ENCODE peak calls at places on chromosomes 12 and 14, in six cellular contexts. One of them, this sample, is unnamed.

GRCh38 chr12:46133751-46134150 is 135.1 kb downstream of the SLC38A1 start:
- DNase-seq in NCI-H1436: no peak
- DNase-seq in left ventricle myocardium inferior: no peak
- DNase-seq in AG08395: no peak
- DNase-seq in heart left ventricle: no peak
- DNase-seq in stimulated activated CD8-positive, alpha-beta memory T cell treated with anti-CD3 and anti-CD28 coated beads, Interleukin-2, amount 100 ng/mL, for 48 hours: no peak
- DNase-seq in this sample: no peak

GRCh38 chr14:103058209-103059055 is 1.1 kb upstream of the CDC42BPB start:
- DNase-seq in NCI-H1436: no peak
- DNase-seq in left ventricle myocardium inferior: no peak
- DNase-seq in AG08395: peak
- DNase-seq in heart left ventricle: no peak
- DNase-seq in stimulated activated CD8-positive, alpha-beta memory T cell treated with anti-CD3 and anti-CD28 coated beads, Interleukin-2, amount 100 ng/mL, for 48 hours: no peak
- DNase-seq in this sample: no peak

GRCh38 chr12:88258396-88258795 is 116.3 kb downstream of the TMTC3 start:
- DNase-seq in NCI-H1436: no peak
- DNase-seq in left ventricle myocardium inferior: no peak
- DNase-seq in AG08395: peak
- DNase-seq in heart left ventricle: no peak
- DNase-seq in stimulated activated CD8-positive, alpha-beta memory T cell treated with anti-CD3 and anti-CD28 coated beads, Interleukin-2, amount 100 ng/mL, for 48 hours: no peak
- DNase-seq in this sample: no peak

GRCh38 chr14:81516941-81517797 is 16.5 kb downstream of the SEL1L start:
- DNase-seq in NCI-H1436: no peak
- DNase-seq in left ventricle myocardium inferior: no peak
- DNase-seq in AG08395: peak
- DNase-seq in heart left ventricle: no peak
- DNase-seq in stimulated activated CD8-positive, alpha-beta memory T cell treated with anti-CD3 and anti-CD28 coated beads, Interleukin-2, amount 100 ng/mL, for 48 hours: no peak
- DNase-seq in this sample: no peak

GRCh38 chr12:20101046-20101445 is 267.3 kb upstream of the PDE3A start:
- DNase-seq in NCI-H1436: no peak
- DNase-seq in left ventricle myocardium inferior: peak
- DNase-seq in AG08395: no peak
- DNase-seq in heart left ventricle: peak
- DNase-seq in stimulated activated CD8-positive, alpha-beta memory T cell treated with anti-CD3 and anti-CD28 coated beads, Interleukin-2, amount 100 ng/mL, for 48 hours: no peak
- DNase-seq in this sample: no peak

GRCh38 chr12:9813821-9814798 is 13.2 kb upstream of the KLRF1 start:
- DNase-seq in NCI-H1436: no peak
- DNase-seq in left ventricle myocardium inferior: peak
- DNase-seq in AG08395: peak
- DNase-seq in heart left ventricle: peak
- DNase-seq in stimulated activated CD8-positive, alpha-beta memory T cell treated with anti-CD3 and anti-CD28 coated beads, Interleukin-2, amount 100 ng/mL, for 48 hours: peak
- DNase-seq in this sample: peak

GRCh38 chr12:18567787-18568186 is 170.0 kb downstream of the PLCZ1 start:
- DNase-seq in NCI-H1436: no peak
- DNase-seq in left ventricle myocardium inferior: no peak
- DNase-seq in AG08395: no peak
- DNase-seq in heart left ventricle: peak
- DNase-seq in stimulated activated CD8-positive, alpha-beta memory T cell treated with anti-CD3 and anti-CD28 coated beads, Interleukin-2, amount 100 ng/mL, for 48 hours: no peak
- DNase-seq in this sample: no peak

GRCh38 chr14:35766700-35767082 is 42.4 kb downstream of the RALGAPA1 start:
- DNase-seq in NCI-H1436: no peak
- DNase-seq in left ventricle myocardium inferior: no peak
- DNase-seq in AG08395: no peak
- DNase-seq in heart left ventricle: no peak
- DNase-seq in stimulated activated CD8-positive, alpha-beta memory T cell treated with anti-CD3 and anti-CD28 coated beads, Interleukin-2, amount 100 ng/mL, for 48 hours: no peak
- DNase-seq in this sample: no peak

GRCh38 chr12:76719171-76719631 is 44.7 kb upstream of the ZDHHC17 start:
- DNase-seq in NCI-H1436: no peak
- DNase-seq in left ventricle myocardium inferior: no peak
- DNase-seq in AG08395: peak
- DNase-seq in heart left ventricle: no peak
- DNase-seq in stimulated activated CD8-positive, alpha-beta memory T cell treated with anti-CD3 and anti-CD28 coated beads, Interleukin-2, amount 100 ng/mL, for 48 hours: no peak
- DNase-seq in this sample: no peak

GRCh38 chr12:104307655-104308000 is 4.1 kb downstream of the EID3 start:
- DNase-seq in NCI-H1436: no peak
- DNase-seq in left ventricle myocardium inferior: no peak
- DNase-seq in AG08395: no peak
- DNase-seq in heart left ventricle: no peak
- DNase-seq in stimulated activated CD8-positive, alpha-beta memory T cell treated with anti-CD3 and anti-CD28 coated beads, Interleukin-2, amount 100 ng/mL, for 48 hours: no peak
- DNase-seq in this sample: no peak

GRCh38 chr12:109069307-109070231 is 17.2 kb downstream of the USP30 start:
- DNase-seq in NCI-H1436: peak
- DNase-seq in left ventricle myocardium inferior: no peak
- DNase-seq in AG08395: no peak
- DNase-seq in heart left ventricle: no peak
- DNase-seq in stimulated activated CD8-positive, alpha-beta memory T cell treated with anti-CD3 and anti-CD28 coated beads, Interleukin-2, amount 100 ng/mL, for 48 hours: no peak
- DNase-seq in this sample: no peak

GRCh38 chr14:99035712-99036593 is 236.0 kb downstream of the BCL11B start:
- DNase-seq in NCI-H1436: no peak
- DNase-seq in left ventricle myocardium inferior: peak
- DNase-seq in AG08395: peak
- DNase-seq in heart left ventricle: peak
- DNase-seq in stimulated activated CD8-positive, alpha-beta memory T cell treated with anti-CD3 and anti-CD28 coated beads, Interleukin-2, amount 100 ng/mL, for 48 hours: no peak
- DNase-seq in this sample: peak

GRCh38 chr14:95233702-95234241 is 76.4 kb upstream of the DICER1 start:
- DNase-seq in NCI-H1436: no peak
- DNase-seq in left ventricle myocardium inferior: peak
- DNase-seq in AG08395: no peak
- DNase-seq in heart left ventricle: peak
- DNase-seq in stimulated activated CD8-positive, alpha-beta memory T cell treated with anti-CD3 and anti-CD28 coated beads, Interleukin-2, amount 100 ng/mL, for 48 hours: no peak
- DNase-seq in this sample: no peak

GRCh38 chr14:76775159-76775694 is 14.0 kb downstream of the VASH1 start:
- DNase-seq in NCI-H1436: no peak
- DNase-seq in left ventricle myocardium inferior: no peak
- DNase-seq in AG08395: no peak
- DNase-seq in heart left ventricle: no peak
- DNase-seq in stimulated activated CD8-positive, alpha-beta memory T cell treated with anti-CD3 and anti-CD28 coated beads, Interleukin-2, amount 100 ng/mL, for 48 hours: no peak
- DNase-seq in this sample: no peak

GRCh38 chr14:21852061-21852664 is 178.5 kb upstream of the OR4E1 start:
- DNase-seq in NCI-H1436: no peak
- DNase-seq in left ventricle myocardium inferior: no peak
- DNase-seq in AG08395: no peak
- DNase-seq in heart left ventricle: no peak
- DNase-seq in stimulated activated CD8-positive, alpha-beta memory T cell treated with anti-CD3 and anti-CD28 coated beads, Interleukin-2, amount 100 ng/mL, for 48 hours: peak
- DNase-seq in this sample: no peak

GRCh38 chr12:79296871-79297270 is 393.9 kb downstream of the PAWR start:
- DNase-seq in NCI-H1436: no peak
- DNase-seq in left ventricle myocardium inferior: no peak
- DNase-seq in AG08395: no peak
- DNase-seq in heart left ventricle: no peak
- DNase-seq in stimulated activated CD8-positive, alpha-beta memory T cell treated with anti-CD3 and anti-CD28 coated beads, Interleukin-2, amount 100 ng/mL, for 48 hours: no peak
- DNase-seq in this sample: no peak

GRCh38 chr12:121162985-121163384 is 30.3 kb downstream of the P2RX7 start:
- DNase-seq in NCI-H1436: no peak
- DNase-seq in left ventricle myocardium inferior: no peak
- DNase-seq in AG08395: no peak
- DNase-seq in heart left ventricle: no peak
- DNase-seq in stimulated activated CD8-positive, alpha-beta memory T cell treated with anti-CD3 and anti-CD28 coated beads, Interleukin-2, amount 100 ng/mL, for 48 hours: no peak
- DNase-seq in this sample: no peak

GRCh38 chr12:4118017-4118510 is 155.5 kb upstream of the CCND2 start:
- DNase-seq in NCI-H1436: no peak
- DNase-seq in left ventricle myocardium inferior: peak
- DNase-seq in AG08395: no peak
- DNase-seq in heart left ventricle: peak
- DNase-seq in stimulated activated CD8-positive, alpha-beta memory T cell treated with anti-CD3 and anti-CD28 coated beads, Interleukin-2, amount 100 ng/mL, for 48 hours: no peak
- DNase-seq in this sample: peak

GRCh38 chr14:51167587-51168219 is 72.3 kb upstream of the TMX1 start:
- DNase-seq in NCI-H1436: no peak
- DNase-seq in left ventricle myocardium inferior: no peak
- DNase-seq in AG08395: peak
- DNase-seq in heart left ventricle: no peak
- DNase-seq in stimulated activated CD8-positive, alpha-beta memory T cell treated with anti-CD3 and anti-CD28 coated beads, Interleukin-2, amount 100 ng/mL, for 48 hours: no peak
- DNase-seq in this sample: no peak